ENCODE peak calls at places on chromosome 11, in nine cellular contexts. One of them, this sample, is unnamed.
A peak's percentile ranks its signal among the peaks of the same experiment; 100 is the strongest.

GRCh38 chr11:66294626-66295620 is 3.2 kb downstream of the TMEM151A start:
- DNase-seq in mammary epithelial cell: no peak
- DNase-seq in choroid plexus epithelial cell: no peak
- DNase-seq in epithelial cell of esophagus: no peak
- DNase-seq in cardiac muscle cell: no peak
- DNase-seq in AG04449: no peak
- DNase-seq in AG09309: no peak
- DNase-seq in astrocyte of the spinal cord: no peak
- DNase-seq in brain microvascular endothelial cell: no peak
- DNase-seq in this sample: no peak

GRCh38 chr11:15569626-15570025 is 454.9 kb downstream of the INSC start:
- DNase-seq in mammary epithelial cell: no peak
- DNase-seq in choroid plexus epithelial cell: no peak
- DNase-seq in epithelial cell of esophagus: no peak
- DNase-seq in cardiac muscle cell: peak; percentile 49
- DNase-seq in AG04449: no peak
- DNase-seq in AG09309: no peak
- DNase-seq in astrocyte of the spinal cord: peak; percentile 5
- DNase-seq in brain microvascular endothelial cell: peak; percentile 3
- DNase-seq in this sample: no peak

GRCh38 chr11:126918556-126918955 is 82.0 kb downstream of the KIRREL3 start:
- DNase-seq in mammary epithelial cell: no peak
- DNase-seq in choroid plexus epithelial cell: no peak
- DNase-seq in epithelial cell of esophagus: no peak
- DNase-seq in cardiac muscle cell: no peak
- DNase-seq in AG04449: no peak
- DNase-seq in AG09309: no peak
- DNase-seq in astrocyte of the spinal cord: no peak
- DNase-seq in brain microvascular endothelial cell: no peak
- DNase-seq in this sample: no peak

GRCh38 chr11:124732230-124732629 is 7.5 kb upstream of the NRGN start:
- DNase-seq in mammary epithelial cell: no peak
- DNase-seq in choroid plexus epithelial cell: no peak
- DNase-seq in epithelial cell of esophagus: no peak
- DNase-seq in cardiac muscle cell: no peak
- DNase-seq in AG04449: no peak
- DNase-seq in AG09309: no peak
- DNase-seq in astrocyte of the spinal cord: no peak
- DNase-seq in brain microvascular endothelial cell: no peak
- DNase-seq in this sample: no peak

GRCh38 chr11:112795142-112795815 is 165.9 kb upstream of the NCAM1 start:
- DNase-seq in mammary epithelial cell: peak; percentile 53
- DNase-seq in choroid plexus epithelial cell: peak; percentile 60
- DNase-seq in epithelial cell of esophagus: peak; percentile 63
- DNase-seq in cardiac muscle cell: peak; percentile 77
- DNase-seq in AG04449: no peak
- DNase-seq in AG09309: no peak
- DNase-seq in astrocyte of the spinal cord: peak; percentile 26
- DNase-seq in brain microvascular endothelial cell: peak; percentile 12
- DNase-seq in this sample: no peak

GRCh38 chr11:75066061-75066460 is 30.6 kb downstream of the OR2AT4 start:
- DNase-seq in mammary epithelial cell: no peak
- DNase-seq in choroid plexus epithelial cell: peak; percentile 26
- DNase-seq in epithelial cell of esophagus: no peak
- DNase-seq in cardiac muscle cell: no peak
- DNase-seq in AG04449: no peak
- DNase-seq in AG09309: no peak
- DNase-seq in astrocyte of the spinal cord: no peak
- DNase-seq in brain microvascular endothelial cell: peak; percentile 9
- DNase-seq in this sample: no peak

GRCh38 chr11:64339754-64340408 is at the start of gene CCDC88B:
- DNase-seq in mammary epithelial cell: no peak
- DNase-seq in choroid plexus epithelial cell: no peak
- DNase-seq in epithelial cell of esophagus: no peak
- DNase-seq in cardiac muscle cell: no peak
- DNase-seq in AG04449: no peak
- DNase-seq in AG09309: no peak
- DNase-seq in astrocyte of the spinal cord: no peak
- DNase-seq in brain microvascular endothelial cell: no peak
- DNase-seq in this sample: no peak

GRCh38 chr11:14644396-14645246 is 1.0 kb downstream of the PDE3B start:
- DNase-seq in mammary epithelial cell: peak; percentile 16
- DNase-seq in choroid plexus epithelial cell: peak; percentile 23
- DNase-seq in epithelial cell of esophagus: peak; percentile 28
- DNase-seq in cardiac muscle cell: peak; percentile 41
- DNase-seq in AG04449: no peak
- DNase-seq in AG09309: no peak
- DNase-seq in astrocyte of the spinal cord: peak; percentile 29
- DNase-seq in brain microvascular endothelial cell: no peak
- DNase-seq in this sample: no peak

GRCh38 chr11:3052567-3052966 is 4.7 kb downstream of the CARS1 start:
- DNase-seq in mammary epithelial cell: no peak
- DNase-seq in choroid plexus epithelial cell: no peak
- DNase-seq in epithelial cell of esophagus: no peak
- DNase-seq in cardiac muscle cell: no peak
- DNase-seq in AG04449: no peak
- DNase-seq in AG09309: no peak
- DNase-seq in astrocyte of the spinal cord: no peak
- DNase-seq in brain microvascular endothelial cell: no peak
- DNase-seq in this sample: no peak

DNA sequence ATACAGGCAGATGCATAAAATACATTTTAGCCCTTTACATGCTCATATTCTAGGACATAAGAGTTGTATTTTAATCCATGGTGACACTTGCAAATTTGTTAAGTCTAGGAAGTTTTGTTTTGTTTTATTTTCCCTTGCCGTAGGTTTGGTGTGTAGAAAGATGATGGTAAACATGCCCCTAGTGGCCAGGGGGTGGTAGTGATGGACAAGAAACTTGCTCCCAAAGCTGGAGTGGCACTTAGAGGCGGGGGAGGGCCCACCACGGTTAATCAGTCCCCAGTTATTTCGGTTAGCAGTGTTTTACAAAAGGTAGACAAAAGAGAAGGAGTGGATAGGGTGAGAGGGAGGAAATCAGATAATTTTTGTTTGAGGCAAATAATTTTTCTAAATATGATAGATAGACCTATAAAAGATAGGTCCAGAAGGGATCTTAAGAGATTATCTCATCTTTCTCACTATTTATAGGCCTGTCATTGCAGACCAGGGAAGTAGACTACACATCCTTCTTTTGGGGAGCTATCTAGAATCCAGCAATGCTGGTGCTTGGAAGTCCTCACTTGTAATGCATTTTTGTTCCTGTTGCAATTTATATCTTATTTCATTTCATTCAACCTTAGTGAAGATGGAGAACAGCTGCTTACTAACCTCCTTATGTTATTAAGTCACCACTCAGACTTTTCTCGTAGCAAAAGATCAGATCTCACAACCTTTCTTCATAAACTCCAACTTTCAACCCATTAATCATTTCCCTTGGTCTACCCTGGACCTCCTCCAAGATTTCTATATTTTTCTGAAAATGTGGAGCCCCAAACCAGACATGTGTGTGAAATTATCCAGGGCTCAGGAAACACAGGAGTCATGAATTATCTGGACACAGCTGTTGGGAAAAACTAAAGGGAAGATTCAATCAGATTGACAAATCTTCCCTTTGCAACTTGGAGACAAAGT is 5.9 kb upstream of the BDNF start:
- DNase-seq in mammary epithelial cell: no peak
- DNase-seq in choroid plexus epithelial cell: peak; percentile 52
- DNase-seq in epithelial cell of esophagus: peak; percentile 43
- DNase-seq in cardiac muscle cell: peak; percentile 38
- DNase-seq in AG04449: no peak
- DNase-seq in AG09309: no peak
- DNase-seq in astrocyte of the spinal cord: no peak
- DNase-seq in brain microvascular endothelial cell: no peak
- DNase-seq in this sample: no peak
- TF ChIP-seq CTCF in mammary epithelial cell: peak; percentile 75
- TF ChIP-seq CTCF in choroid plexus epithelial cell: peak; percentile 80
- TF ChIP-seq CTCF in epithelial cell of esophagus: peak; percentile 79
- TF ChIP-seq CTCF in cardiac muscle cell: peak; percentile 72
- TF ChIP-seq CTCF in AG04449: peak; percentile 56
- TF ChIP-seq CTCF in AG09309: peak; percentile 59
- TF ChIP-seq CTCF in astrocyte of the spinal cord: peak; percentile 75
- TF ChIP-seq CTCF in brain microvascular endothelial cell: peak; percentile 81
- TF ChIP-seq CTCF in this sample: peak; percentile 61

GRCh38 chr11:84157639-84158038 is 871.5 kb upstream of the CCDC90B start:
- DNase-seq in mammary epithelial cell: no peak
- DNase-seq in choroid plexus epithelial cell: no peak
- DNase-seq in epithelial cell of esophagus: no peak
- DNase-seq in cardiac muscle cell: no peak
- DNase-seq in AG04449: no peak
- DNase-seq in AG09309: no peak
- DNase-seq in astrocyte of the spinal cord: no peak
- DNase-seq in brain microvascular endothelial cell: no peak
- DNase-seq in this sample: no peak

GRCh38 chr11:84165139-84165538 is 879.0 kb upstream of the CCDC90B start:
- DNase-seq in mammary epithelial cell: no peak
- DNase-seq in choroid plexus epithelial cell: no peak
- DNase-seq in epithelial cell of esophagus: no peak
- DNase-seq in cardiac muscle cell: no peak
- DNase-seq in AG04449: peak; percentile 2
- DNase-seq in AG09309: no peak
- DNase-seq in astrocyte of the spinal cord: peak; percentile 18
- DNase-seq in brain microvascular endothelial cell: no peak
- DNase-seq in this sample: no peak

GRCh38 chr11:84164722-84165121 is 878.6 kb upstream of the CCDC90B start:
- DNase-seq in mammary epithelial cell: no peak
- DNase-seq in choroid plexus epithelial cell: no peak
- DNase-seq in epithelial cell of esophagus: no peak
- DNase-seq in cardiac muscle cell: no peak
- DNase-seq in AG04449: no peak
- DNase-seq in AG09309: no peak
- DNase-seq in astrocyte of the spinal cord: peak; percentile 17
- DNase-seq in brain microvascular endothelial cell: no peak
- DNase-seq in this sample: no peak

DNA sequence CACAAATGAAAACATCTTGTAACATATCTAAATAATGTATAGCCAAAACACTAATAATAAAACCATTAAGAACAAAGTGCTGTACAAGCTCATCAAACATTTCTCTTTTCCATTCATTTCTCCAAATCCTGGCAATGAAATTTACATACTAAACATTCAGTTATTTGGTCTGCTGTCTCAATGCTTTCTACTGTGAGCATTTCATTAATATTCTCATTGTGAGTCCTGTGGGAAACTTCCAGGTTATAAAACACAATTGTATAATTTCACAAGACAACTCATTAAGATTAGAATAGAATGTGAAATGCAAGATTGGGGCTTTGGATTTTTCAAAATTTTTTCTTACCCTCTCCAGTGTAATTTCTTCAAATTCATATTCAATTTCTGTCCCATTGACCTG is 876.9 kb upstream of the CCDC90B start:
- DNase-seq in mammary epithelial cell: no peak
- DNase-seq in choroid plexus epithelial cell: no peak
- DNase-seq in epithelial cell of esophagus: no peak
- DNase-seq in cardiac muscle cell: no peak
- DNase-seq in AG04449: no peak
- DNase-seq in AG09309: no peak
- DNase-seq in astrocyte of the spinal cord: no peak
- DNase-seq in brain microvascular endothelial cell: no peak
- DNase-seq in this sample: no peak
- TF ChIP-seq CTCF in mammary epithelial cell: no peak
- TF ChIP-seq CTCF in choroid plexus epithelial cell: no peak
- TF ChIP-seq CTCF in epithelial cell of esophagus: no peak
- TF ChIP-seq CTCF in cardiac muscle cell: no peak
- TF ChIP-seq CTCF in AG04449: no peak
- TF ChIP-seq CTCF in AG09309: no peak
- TF ChIP-seq CTCF in astrocyte of the spinal cord: no peak
- TF ChIP-seq CTCF in brain microvascular endothelial cell: no peak
- TF ChIP-seq CTCF in this sample: no peak

GRCh38 chr11:114970908-114971645 is 292.8 kb downstream of the NXPE2 start:
- DNase-seq in mammary epithelial cell: no peak
- DNase-seq in choroid plexus epithelial cell: no peak
- DNase-seq in epithelial cell of esophagus: no peak
- DNase-seq in cardiac muscle cell: no peak
- DNase-seq in AG04449: no peak
- DNase-seq in AG09309: no peak
- DNase-seq in astrocyte of the spinal cord: no peak
- DNase-seq in brain microvascular endothelial cell: no peak
- DNase-seq in this sample: no peak
- TF ChIP-seq CTCF in mammary epithelial cell: no peak
- TF ChIP-seq CTCF in choroid plexus epithelial cell: no peak
- TF ChIP-seq CTCF in epithelial cell of esophagus: no peak
- TF ChIP-seq CTCF in cardiac muscle cell: no peak
- TF ChIP-seq CTCF in AG04449: no peak
- TF ChIP-seq CTCF in AG09309: no peak
- TF ChIP-seq CTCF in astrocyte of the spinal cord: no peak
- TF ChIP-seq CTCF in brain microvascular endothelial cell: no peak
- TF ChIP-seq CTCF in this sample: no peak

GRCh38 chr11:565921-566509 is 5.2 kb downstream of the RASSF7 start:
- DNase-seq in mammary epithelial cell: no peak
- DNase-seq in choroid plexus epithelial cell: no peak
- DNase-seq in epithelial cell of esophagus: no peak
- DNase-seq in cardiac muscle cell: no peak
- DNase-seq in AG04449: no peak
- DNase-seq in AG09309: no peak
- DNase-seq in astrocyte of the spinal cord: no peak
- DNase-seq in brain microvascular endothelial cell: no peak
- DNase-seq in this sample: no peak
- TF ChIP-seq CTCF in mammary epithelial cell: no peak
- TF ChIP-seq CTCF in choroid plexus epithelial cell: no peak
- TF ChIP-seq CTCF in epithelial cell of esophagus: no peak
- TF ChIP-seq CTCF in cardiac muscle cell: no peak
- TF ChIP-seq CTCF in AG04449: no peak
- TF ChIP-seq CTCF in AG09309: no peak
- TF ChIP-seq CTCF in astrocyte of the spinal cord: no peak
- TF ChIP-seq CTCF in brain microvascular endothelial cell: no peak
- TF ChIP-seq CTCF in this sample: no peak

GRCh38 chr11:116602637-116602942 is 170.2 kb downstream of the BUD13 start:
- DNase-seq in mammary epithelial cell: no peak
- DNase-seq in choroid plexus epithelial cell: no peak
- DNase-seq in epithelial cell of esophagus: no peak
- DNase-seq in cardiac muscle cell: peak; percentile 13
- DNase-seq in AG04449: no peak
- DNase-seq in AG09309: no peak
- DNase-seq in astrocyte of the spinal cord: no peak
- DNase-seq in brain microvascular endothelial cell: no peak
- DNase-seq in this sample: no peak

GRCh38 chr11:116603783-116604323 is 168.9 kb downstream of the BUD13 start:
- DNase-seq in mammary epithelial cell: no peak
- DNase-seq in choroid plexus epithelial cell: no peak
- DNase-seq in epithelial cell of esophagus: no peak
- DNase-seq in cardiac muscle cell: no peak
- DNase-seq in AG04449: no peak
- DNase-seq in AG09309: no peak
- DNase-seq in astrocyte of the spinal cord: no peak
- DNase-seq in brain microvascular endothelial cell: no peak
- DNase-seq in this sample: no peak

GRCh38 chr11:116607027-116607426 is 165.8 kb downstream of the BUD13 start:
- DNase-seq in mammary epithelial cell: no peak
- DNase-seq in choroid plexus epithelial cell: no peak
- DNase-seq in epithelial cell of esophagus: no peak
- DNase-seq in cardiac muscle cell: no peak
- DNase-seq in AG04449: no peak
- DNase-seq in AG09309: no peak
- DNase-seq in astrocyte of the spinal cord: no peak
- DNase-seq in brain microvascular endothelial cell: no peak
- DNase-seq in this sample: no peak

GRCh38 chr11:116606060-116606459 is 166.7 kb downstream of the BUD13 start:
- DNase-seq in mammary epithelial cell: no peak
- DNase-seq in choroid plexus epithelial cell: no peak
- DNase-seq in epithelial cell of esophagus: no peak
- DNase-seq in cardiac muscle cell: no peak
- DNase-seq in AG04449: no peak
- DNase-seq in AG09309: no peak
- DNase-seq in astrocyte of the spinal cord: no peak
- DNase-seq in brain microvascular endothelial cell: no peak
- DNase-seq in this sample: no peak

GRCh38 chr11:116605543-116605942 is 167.2 kb downstream of the BUD13 start:
- DNase-seq in mammary epithelial cell: peak; percentile 26
- DNase-seq in choroid plexus epithelial cell: peak; percentile 11
- DNase-seq in epithelial cell of esophagus: peak; percentile 21
- DNase-seq in cardiac muscle cell: peak; percentile 46
- DNase-seq in AG04449: no peak
- DNase-seq in AG09309: no peak
- DNase-seq in astrocyte of the spinal cord: peak; percentile 10
- DNase-seq in brain microvascular endothelial cell: peak; percentile 6
- DNase-seq in this sample: no peak
- TF ChIP-seq CTCF in mammary epithelial cell: peak; percentile 56
- TF ChIP-seq CTCF in choroid plexus epithelial cell: peak; percentile 33
- TF ChIP-seq CTCF in epithelial cell of esophagus: peak; percentile 24
- TF ChIP-seq CTCF in cardiac muscle cell: peak; percentile 58
- TF ChIP-seq CTCF in AG04449: peak; percentile 38
- TF ChIP-seq CTCF in AG09309: peak; percentile 29
- TF ChIP-seq CTCF in astrocyte of the spinal cord: peak; percentile 42
- TF ChIP-seq CTCF in brain microvascular endothelial cell: peak; percentile 64
- TF ChIP-seq CTCF in this sample: peak; percentile 32